ENCODE peak calls at places on chromosomes 7 and 10, in six cellular contexts. G is transverse colon, Y is fibroblast of lung, R is ovary, J is testis, L is Caco-2. U is an unnamed sample.

GRCh38 chr7:123712619-123713018 is 36.2 kb downstream of the WASL start:
- DNase-seq in G (no peak), Y (peak), R (no peak), J (no peak), L (no peak), U (peak)

GRCh38 chr7:116152276-116152675 is 58.1 kb upstream of the TES start:
- DNase-seq in G (no peak), Y (no peak), R (no peak), J (no peak), L (no peak), U (no peak)

GRCh38 chr7:45070254-45070642 is 18.5 kb downstream of the NACAD start:
- DNase-seq in G (no peak), Y (no peak), R (no peak), J (no peak), L (no peak), U (no peak)

GRCh38 chr10:71306951-71307350 is 12.1 kb upstream of the SLC29A3 start:
- DNase-seq in G (no peak), Y (no peak), R (no peak), J (no peak), L (no peak), U (no peak)

GRCh38 chr10:5434017-5434753 is 21.8 kb downstream of the NET1 start:
- DNase-seq in G (no peak), Y (peak), R (no peak), J (no peak), L (peak), U (peak)

GRCh38 chr7:113197274-113197673 is 78.9 kb upstream of the SMIM30 start:
- DNase-seq in G (no peak), Y (peak), R (no peak), J (no peak), L (no peak), U (peak)

GRCh38 chr10:110002801-110003523 is 4.8 kb upstream of the ADD3 start:
- DNase-seq in G (peak), Y (no peak), R (no peak), J (no peak), L (peak), U (no peak)

GRCh38 chr10:132626761-132627735 is 89.5 kb downstream of the INPP5A start:
- DNase-seq in G (no peak), Y (no peak), R (peak), J (no peak), L (no peak), U (no peak)

GRCh38 chr7:80145780-80146422 is 11.3 kb downstream of the GNAI1 start:
- DNase-seq in G (no peak), Y (peak), R (no peak), J (no peak), L (no peak), U (peak)

GRCh38 chr7:46839651-46840050 is 742.3 kb downstream of the TNS3 start:
- DNase-seq in G (no peak), Y (peak), R (no peak), J (no peak), L (no peak), U (no peak)

GRCh38 chr10:128624656-128625530 is 498.7 kb upstream of the MKI67 start:
- DNase-seq in G (no peak), Y (no peak), R (no peak), J (no peak), L (no peak), U (no peak)

GRCh38 chr10:42475168-42476098 is 162.9 kb downstream of the ZNF33B start:
- DNase-seq in G (no peak), Y (no peak), R (no peak), J (peak), L (no peak), U (peak)

GRCh38 chr10:10579709-10580108 is 438.0 kb upstream of the CELF2 start:
- DNase-seq in G (no peak), Y (no peak), R (no peak), J (peak), L (no peak), U (no peak)

GRCh38 chr10:59847326-59847725 is 59.0 kb downstream of the CCDC6 start:
- DNase-seq in G (no peak), Y (no peak), R (no peak), J (no peak), L (no peak), U (no peak)

GRCh38 chr10:113438660-113439059 is 114.2 kb upstream of the HABP2 start:
- DNase-seq in G (no peak), Y (peak), R (no peak), J (no peak), L (no peak), U (peak)

GRCh38 chr10:78931333-78932083 is 137.3 kb upstream of the ZMIZ1 start:
- DNase-seq in G (peak), Y (peak), R (peak), J (peak), L (no peak), U (peak)

GRCh38 chr10:18880530-18880929 is 168.1 kb upstream of the MALRD1 start:
- DNase-seq in G (no peak), Y (no peak), R (no peak), J (no peak), L (no peak), U (no peak)

GRCh38 chr7:5497158-5498103 is 73.8 kb upstream of the TNRC18 start:
- DNase-seq in G (no peak), Y (no peak), R (no peak), J (no peak), L (no peak), U (no peak)

GRCh38 chr7:24727165-24728120 is 29.8 kb downstream of the GSDME start:
- DNase-seq in G (no peak), Y (no peak), R (no peak), J (no peak), L (no peak), U (peak)

GRCh38 chr7:86939197-86939814 is 120.1 kb downstream of the ELAPOR2 start:
- DNase-seq in G (peak), Y (peak), R (no peak), J (peak), L (peak), U (peak)

GRCh38 chr10:47254611-47255010 is 45.4 kb upstream of the GDF10 start:
- DNase-seq in G (no peak), Y (peak), R (no peak), J (no peak), L (no peak), U (no peak)

DNA sequence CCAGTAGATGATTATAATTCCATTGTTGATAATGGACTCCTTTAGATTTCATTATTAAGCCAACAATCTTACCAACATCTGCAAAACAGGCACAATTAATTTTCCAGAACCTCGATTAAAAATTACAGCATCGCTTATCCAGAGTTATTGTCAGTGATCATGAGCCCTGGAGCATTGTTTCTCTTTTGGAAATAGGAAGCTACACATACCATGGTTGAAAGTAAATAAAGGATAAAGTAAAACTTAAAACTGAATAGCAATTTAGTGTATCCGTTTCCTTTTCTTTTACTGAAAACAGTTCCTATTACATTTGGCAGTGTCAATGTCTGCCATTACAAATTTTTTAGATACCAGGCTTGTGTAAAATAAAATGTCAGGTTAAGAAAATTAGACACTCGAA is 9.9 kb upstream of the HOXA2 start:
- DNase-seq in G (no peak), Y (no peak), R (no peak), J (no peak), L (no peak), U (peak)
- H3K4me3 ChIP-seq in G (no peak), Y (peak), R (no peak), J (no peak), L (no peak), U (peak)

GRCh38 chr10:121611431-121612159 is 13.4 kb upstream of the FGFR2 start:
- DNase-seq in G (no peak), Y (no peak), R (no peak), J (no peak), L (no peak), U (no peak)
- TF ChIP-seq CTCF in G (no peak), Y (no peak), R (no peak), J (no peak), L (no peak), U (no peak)

GRCh38 chr7:48427671-48428070 is 256.4 kb downstream of the ABCA13 start:
- DNase-seq in G (no peak), Y (peak), R (no peak), J (no peak), L (no peak), U (no peak)
- H3K4me3 ChIP-seq in G (no peak), Y (no peak), R (no peak), J (no peak), L (no peak), U (no peak)

DNA sequence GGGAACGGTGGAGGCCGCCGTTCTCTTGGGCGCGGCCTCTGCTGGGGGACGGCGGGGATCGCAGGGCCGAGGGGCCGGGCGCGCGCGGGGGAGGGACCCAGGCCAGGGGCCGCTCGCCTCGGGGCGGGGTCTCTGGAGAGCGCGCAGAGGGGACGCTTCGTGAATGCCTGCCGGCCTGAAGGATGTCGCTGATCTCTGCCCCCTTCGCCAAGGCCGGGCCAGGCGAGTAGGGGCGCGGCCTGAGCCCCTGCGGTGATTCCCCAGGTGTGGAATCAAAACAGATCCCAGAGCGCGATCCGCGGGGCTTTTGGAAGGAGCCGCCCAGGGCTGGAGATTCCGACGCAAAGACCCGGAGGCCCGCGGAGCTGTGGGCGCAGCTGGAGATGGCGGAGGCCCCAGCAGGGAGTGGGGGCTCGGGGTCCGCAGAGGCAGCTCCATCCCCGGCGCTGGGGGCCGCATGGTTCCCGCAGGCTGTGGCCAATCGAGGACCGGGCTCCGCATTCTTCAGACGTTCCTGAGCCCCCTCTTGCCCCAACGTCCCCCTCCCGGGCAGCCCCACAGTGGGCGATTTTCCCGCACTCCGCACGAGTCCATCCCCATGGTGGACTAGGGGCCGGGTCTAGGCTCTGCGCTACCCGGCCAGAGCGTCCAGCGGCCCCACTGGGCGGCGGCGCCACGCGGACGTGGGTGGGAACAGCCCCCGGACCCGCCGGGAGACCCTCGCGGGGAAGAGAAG is 166.0 kb downstream of the ACTR3B start:
- DNase-seq in G (no peak), Y (no peak), R (peak), J (peak), L (no peak), U (no peak)
- TF ChIP-seq CTCF in G (no peak), Y (no peak), R (no peak), J (no peak), L (no peak), U (no peak)

GRCh38 chr10:99444676-99445075 is 14.3 kb upstream of the GOT1 start:
- DNase-seq in G (no peak), Y (no peak), R (no peak), J (no peak), L (no peak), U (no peak)
- H3K4me3 ChIP-seq in G (no peak), Y (no peak), R (no peak), J (no peak), L (no peak), U (no peak)

DNA sequence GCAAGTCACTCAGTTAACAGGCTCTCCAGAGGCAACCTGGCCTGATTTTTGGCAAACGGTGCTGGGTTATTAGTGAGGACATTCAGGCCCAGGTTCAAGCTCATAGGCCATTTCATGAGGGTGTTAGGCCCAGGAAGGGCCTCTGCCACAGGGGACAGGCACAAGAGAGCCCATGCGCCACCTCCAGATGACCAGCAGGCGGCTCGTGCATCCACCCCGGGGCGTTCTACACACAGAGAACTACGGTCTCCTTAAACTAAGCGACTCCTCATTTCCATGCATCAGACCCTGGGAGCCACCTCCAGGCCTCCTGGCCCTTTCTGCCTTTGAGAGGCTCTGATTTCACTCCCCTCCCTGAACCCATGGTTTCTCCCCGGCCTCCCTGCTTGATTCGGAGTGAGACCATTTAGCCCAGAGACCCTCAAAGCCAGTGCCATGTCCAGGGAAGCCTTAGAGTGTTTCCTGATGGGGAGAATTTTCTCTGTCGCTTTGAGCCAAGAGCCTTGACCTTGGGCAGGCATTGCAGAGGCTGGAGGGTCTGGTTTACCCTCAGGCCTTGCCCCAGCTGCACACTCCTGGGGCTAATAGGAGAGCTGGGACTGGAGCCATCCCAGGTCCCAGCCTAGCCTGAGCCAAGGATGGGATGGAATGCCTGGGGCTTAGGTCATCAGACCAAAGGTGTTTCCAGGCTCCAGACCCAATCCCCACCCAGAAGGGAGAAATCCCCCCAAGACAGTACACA is 188.0 kb downstream of the GRID1 start:
- DNase-seq in G (no peak), Y (no peak), R (no peak), J (peak), L (peak), U (no peak)
- TF ChIP-seq CTCF in G (no peak), Y (no peak), R (no peak), J (no peak), L (peak), U (peak)

DNA sequence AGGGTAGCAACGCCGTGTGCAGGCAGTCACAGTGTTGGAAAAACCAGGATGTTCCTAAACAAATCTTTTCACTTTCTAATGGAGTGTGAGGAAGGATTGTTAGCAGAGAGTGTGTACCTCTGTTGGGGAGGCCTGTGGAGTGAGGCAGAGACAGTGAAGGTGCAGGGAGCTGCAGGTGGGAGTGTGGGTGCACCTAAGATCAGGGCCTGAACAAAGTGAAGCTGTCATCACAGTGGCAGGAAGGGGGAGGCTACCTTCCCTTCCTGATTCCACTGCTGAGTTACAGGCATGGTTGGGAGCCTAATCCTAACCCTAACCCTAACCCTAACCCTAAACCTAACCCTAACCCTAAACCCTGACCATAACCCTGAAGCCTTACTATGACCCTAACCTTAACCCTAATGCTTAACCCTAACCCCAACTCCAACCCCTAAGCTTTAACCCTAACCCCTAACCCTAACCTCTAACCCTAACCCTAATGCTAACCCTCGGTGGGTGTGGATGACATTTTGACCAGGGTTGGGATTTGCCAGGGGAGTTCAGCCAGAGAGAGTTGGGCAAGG is 158.8 kb upstream of the KLF6 start:
- DNase-seq in G (no peak), Y (no peak), R (no peak), J (no peak), L (no peak), U (no peak)
- H3K4me3 ChIP-seq in G (no peak), Y (no peak), R (no peak), J (no peak), L (no peak), U (no peak)

GRCh38 chr10:97058521-97058920 is 127.2 kb downstream of the SLIT1 start:
- DNase-seq in G (no peak), Y (no peak), R (no peak), J (no peak), L (no peak), U (no peak)

GRCh38 chr10:97060441-97061084 is 125.2 kb downstream of the SLIT1 start:
- DNase-seq in G (no peak), Y (no peak), R (no peak), J (no peak), L (no peak), U (no peak)

GRCh38 chr10:97057836-97058235 is 127.9 kb downstream of the SLIT1 start:
- DNase-seq in G (no peak), Y (no peak), R (no peak), J (no peak), L (no peak), U (no peak)

GRCh38 chr10:97059872-97060205 is 125.9 kb downstream of the SLIT1 start:
- DNase-seq in G (no peak), Y (no peak), R (no peak), J (no peak), L (no peak), U (no peak)

GRCh38 chr10:97059006-97059871 is 126.5 kb downstream of the SLIT1 start:
- DNase-seq in G (no peak), Y (no peak), R (no peak), J (no peak), L (no peak), U (no peak)
- TF ChIP-seq CTCF in G (no peak), Y (no peak), R (no peak), J (no peak), L (no peak), U (no peak)

U was measured in fibroblast of the aortic adventitia.